ENCODE peak calls at places on chromosome 9, in five cellular contexts. One of them, this sample, is unnamed.

GRCh38 chr9:128390813-128391711 is 19.9 kb downstream of the URM1 start:
- DNase-seq in bronchial epithelial cell: no peak
- DNase-seq in CD4-positive, CD25-positive, alpha-beta regulatory T cell: no peak
- DNase-seq in prostate gland: no peak
- DNase-seq in fibroblast of mammary gland: no peak
- DNase-seq in this sample: no peak

GRCh38 chr9:133931059-133931458 is 61.1 kb downstream of the VAV2 start:
- DNase-seq in bronchial epithelial cell: no peak
- DNase-seq in CD4-positive, CD25-positive, alpha-beta regulatory T cell: no peak
- DNase-seq in prostate gland: no peak
- DNase-seq in fibroblast of mammary gland: no peak
- DNase-seq in this sample: peak

GRCh38 chr9:112025886-112026285 is 129.3 kb downstream of the UGCG start:
- DNase-seq in bronchial epithelial cell: no peak
- DNase-seq in CD4-positive, CD25-positive, alpha-beta regulatory T cell: no peak
- DNase-seq in prostate gland: no peak
- DNase-seq in fibroblast of mammary gland: no peak
- DNase-seq in this sample: no peak

GRCh38 chr9:81303658-81304057 is 385.7 kb downstream of the TLE1 start:
- DNase-seq in bronchial epithelial cell: no peak
- DNase-seq in CD4-positive, CD25-positive, alpha-beta regulatory T cell: no peak
- DNase-seq in prostate gland: no peak
- DNase-seq in fibroblast of mammary gland: no peak
- DNase-seq in this sample: no peak

GRCh38 chr9:125366676-125367075 is 105.0 kb downstream of the GAPVD1 start:
- DNase-seq in bronchial epithelial cell: no peak
- DNase-seq in CD4-positive, CD25-positive, alpha-beta regulatory T cell: no peak
- DNase-seq in prostate gland: no peak
- DNase-seq in fibroblast of mammary gland: no peak
- DNase-seq in this sample: no peak

GRCh38 chr9:105144076-105144475 is 100.4 kb upstream of the SLC44A1 start:
- DNase-seq in bronchial epithelial cell: peak
- DNase-seq in CD4-positive, CD25-positive, alpha-beta regulatory T cell: no peak
- DNase-seq in prostate gland: no peak
- DNase-seq in fibroblast of mammary gland: no peak
- DNase-seq in this sample: no peak

GRCh38 chr9:134605351-134605968 is 36.1 kb upstream of the COL5A1 start:
- DNase-seq in bronchial epithelial cell: no peak
- DNase-seq in CD4-positive, CD25-positive, alpha-beta regulatory T cell: no peak
- DNase-seq in prostate gland: no peak
- DNase-seq in fibroblast of mammary gland: no peak
- DNase-seq in this sample: no peak

GRCh38 chr9:91489391-91489899 is 65.8 kb upstream of the NFIL3 start:
- DNase-seq in bronchial epithelial cell: no peak
- DNase-seq in CD4-positive, CD25-positive, alpha-beta regulatory T cell: no peak
- DNase-seq in prostate gland: no peak
- DNase-seq in fibroblast of mammary gland: peak
- DNase-seq in this sample: no peak

GRCh38 chr9:97491216-97491999 is 10.1 kb upstream of the TMOD1 start:
- DNase-seq in bronchial epithelial cell: no peak
- DNase-seq in CD4-positive, CD25-positive, alpha-beta regulatory T cell: no peak
- DNase-seq in prostate gland: no peak
- DNase-seq in fibroblast of mammary gland: no peak
- DNase-seq in this sample: no peak

DNA sequence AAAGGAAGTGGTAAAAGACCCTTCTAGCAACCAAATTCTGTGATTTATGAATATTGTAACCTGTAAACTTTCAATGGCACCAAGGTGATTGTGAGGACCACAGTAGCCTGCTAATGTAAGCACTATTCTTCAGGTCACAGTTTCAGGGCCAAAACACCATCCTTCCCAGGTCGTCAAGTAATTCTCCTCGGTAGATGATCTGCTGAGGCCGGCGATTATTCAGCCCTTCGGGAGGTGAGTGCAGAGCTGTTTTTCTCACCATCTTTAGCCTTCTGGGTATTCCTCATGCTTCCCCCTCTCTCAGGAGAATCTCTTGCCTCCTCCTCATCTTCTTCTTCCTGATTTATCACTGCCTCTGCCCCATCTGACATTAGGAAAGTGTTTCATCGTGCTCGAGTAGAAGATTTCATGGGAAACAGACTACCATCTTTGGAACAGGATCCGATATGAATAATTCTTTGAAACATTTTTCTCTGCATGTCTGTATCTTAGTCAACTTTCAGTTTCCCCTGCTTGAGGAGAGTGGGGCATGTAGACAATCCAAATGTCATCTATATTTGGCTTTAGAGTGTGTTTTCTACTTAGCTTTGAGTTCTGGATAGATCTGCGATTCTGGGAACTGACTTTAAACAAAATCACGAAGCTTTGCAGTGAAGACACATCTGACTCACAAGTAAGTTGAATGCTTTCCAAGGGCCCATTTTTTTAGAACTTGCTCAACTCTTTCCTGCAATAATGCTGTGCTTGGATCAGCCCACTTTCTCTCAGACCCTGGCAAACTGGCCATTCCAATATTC is 173.9 kb downstream of the AOPEP start:
- DNase-seq in bronchial epithelial cell: peak
- DNase-seq in CD4-positive, CD25-positive, alpha-beta regulatory T cell: no peak
- DNase-seq in prostate gland: no peak
- DNase-seq in fibroblast of mammary gland: peak
- DNase-seq in this sample: no peak
- H3K4me3 ChIP-seq in bronchial epithelial cell: no peak
- H3K4me3 ChIP-seq in CD4-positive, CD25-positive, alpha-beta regulatory T cell: no peak
- H3K4me3 ChIP-seq in prostate gland: no peak
- H3K4me3 ChIP-seq in fibroblast of mammary gland: peak
- H3K4me3 ChIP-seq in this sample: no peak

DNA sequence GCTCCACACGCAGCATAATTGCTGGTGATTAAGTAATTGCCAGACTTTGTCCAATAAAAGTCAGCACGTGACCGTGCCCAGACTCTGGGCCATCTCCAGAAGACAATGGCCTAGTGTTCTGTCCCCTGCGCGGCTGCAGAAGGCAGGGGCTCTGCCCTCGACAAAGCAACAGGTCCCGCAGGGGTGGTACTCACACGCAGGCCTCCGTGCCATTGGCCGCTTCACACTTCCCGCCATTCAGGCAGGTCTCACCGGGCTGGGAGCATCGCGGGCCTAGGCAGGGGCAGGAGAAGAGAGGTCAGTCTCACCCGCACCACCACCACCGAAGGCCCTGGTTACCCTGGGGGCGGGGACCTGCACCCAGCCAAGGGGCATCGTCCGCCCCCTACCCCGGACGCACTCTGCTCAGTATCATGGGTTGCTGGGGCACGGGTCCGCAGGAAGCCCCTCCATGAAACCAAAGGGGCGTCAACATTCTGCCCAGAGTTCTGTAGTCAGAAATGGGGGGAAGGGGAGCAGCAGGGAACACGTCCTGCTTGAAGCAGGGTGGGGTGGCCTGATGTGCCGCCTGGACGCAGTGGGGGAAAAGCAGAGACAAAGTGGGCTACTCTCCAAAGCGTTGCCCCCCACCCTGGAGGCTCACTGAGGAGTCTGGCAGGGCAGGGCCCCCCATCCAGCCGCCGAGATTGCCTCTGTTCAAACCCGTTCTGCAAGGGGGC is 1.9 kb downstream of the NOTCH1 start:
- DNase-seq in bronchial epithelial cell: no peak
- DNase-seq in CD4-positive, CD25-positive, alpha-beta regulatory T cell: no peak
- DNase-seq in prostate gland: peak
- DNase-seq in fibroblast of mammary gland: no peak
- DNase-seq in this sample: peak
- H3K4me3 ChIP-seq in bronchial epithelial cell: peak
- H3K4me3 ChIP-seq in CD4-positive, CD25-positive, alpha-beta regulatory T cell: no peak
- H3K4me3 ChIP-seq in prostate gland: peak
- H3K4me3 ChIP-seq in fibroblast of mammary gland: peak
- H3K4me3 ChIP-seq in this sample: peak

DNA sequence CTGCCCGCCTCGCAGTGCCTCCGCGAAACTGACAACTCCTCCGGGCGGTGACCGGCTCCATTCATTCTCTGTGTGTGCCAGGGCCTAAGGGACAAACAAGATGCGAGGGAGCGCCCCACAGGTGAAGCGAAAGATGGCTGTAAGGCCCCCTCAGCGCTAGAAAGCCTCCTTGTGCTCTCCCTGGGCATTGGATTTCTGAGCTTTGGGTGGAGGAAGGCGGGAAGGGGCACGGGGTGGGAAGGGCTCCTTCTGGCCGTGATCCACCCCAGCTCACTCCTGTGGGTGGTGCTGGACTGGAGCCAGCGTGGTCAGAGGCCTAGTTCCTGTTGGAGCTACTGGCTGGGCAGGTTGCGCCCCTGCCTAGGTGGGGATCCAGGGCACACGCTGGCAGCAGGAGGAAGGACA is 943 bp downstream of the GALNT12 start:
- DNase-seq in bronchial epithelial cell: no peak
- DNase-seq in CD4-positive, CD25-positive, alpha-beta regulatory T cell: no peak
- DNase-seq in prostate gland: no peak
- DNase-seq in fibroblast of mammary gland: no peak
- DNase-seq in this sample: peak
- H3K4me3 ChIP-seq in bronchial epithelial cell: peak
- H3K4me3 ChIP-seq in CD4-positive, CD25-positive, alpha-beta regulatory T cell: peak
- H3K4me3 ChIP-seq in prostate gland: peak
- H3K4me3 ChIP-seq in fibroblast of mammary gland: peak
- H3K4me3 ChIP-seq in this sample: peak

DNA sequence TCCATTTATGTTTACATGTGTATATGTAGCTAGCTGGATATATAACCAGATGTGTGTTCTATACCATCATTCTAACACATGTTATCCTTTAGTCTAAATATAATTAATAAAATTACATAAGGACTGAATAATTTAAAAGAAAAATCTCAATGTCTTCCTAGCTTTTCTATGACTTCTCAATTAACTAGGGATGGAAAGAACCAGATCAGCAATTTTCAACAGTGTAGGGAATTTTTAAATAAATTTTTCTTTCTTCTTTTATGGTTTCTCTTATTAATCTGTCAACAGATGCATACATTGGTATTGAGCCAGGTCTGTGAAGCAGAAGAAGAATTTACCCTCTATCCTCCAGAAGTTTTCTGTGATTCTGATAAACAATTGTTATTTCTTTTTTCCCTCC is 2180.4 kb upstream of the C9orf72 start:
- DNase-seq in bronchial epithelial cell: no peak
- DNase-seq in CD4-positive, CD25-positive, alpha-beta regulatory T cell: no peak
- DNase-seq in prostate gland: no peak
- DNase-seq in fibroblast of mammary gland: no peak
- DNase-seq in this sample: no peak
- H3K4me3 ChIP-seq in bronchial epithelial cell: no peak
- H3K4me3 ChIP-seq in CD4-positive, CD25-positive, alpha-beta regulatory T cell: no peak
- H3K4me3 ChIP-seq in prostate gland: no peak
- H3K4me3 ChIP-seq in fibroblast of mammary gland: no peak
- H3K4me3 ChIP-seq in this sample: no peak

DNA sequence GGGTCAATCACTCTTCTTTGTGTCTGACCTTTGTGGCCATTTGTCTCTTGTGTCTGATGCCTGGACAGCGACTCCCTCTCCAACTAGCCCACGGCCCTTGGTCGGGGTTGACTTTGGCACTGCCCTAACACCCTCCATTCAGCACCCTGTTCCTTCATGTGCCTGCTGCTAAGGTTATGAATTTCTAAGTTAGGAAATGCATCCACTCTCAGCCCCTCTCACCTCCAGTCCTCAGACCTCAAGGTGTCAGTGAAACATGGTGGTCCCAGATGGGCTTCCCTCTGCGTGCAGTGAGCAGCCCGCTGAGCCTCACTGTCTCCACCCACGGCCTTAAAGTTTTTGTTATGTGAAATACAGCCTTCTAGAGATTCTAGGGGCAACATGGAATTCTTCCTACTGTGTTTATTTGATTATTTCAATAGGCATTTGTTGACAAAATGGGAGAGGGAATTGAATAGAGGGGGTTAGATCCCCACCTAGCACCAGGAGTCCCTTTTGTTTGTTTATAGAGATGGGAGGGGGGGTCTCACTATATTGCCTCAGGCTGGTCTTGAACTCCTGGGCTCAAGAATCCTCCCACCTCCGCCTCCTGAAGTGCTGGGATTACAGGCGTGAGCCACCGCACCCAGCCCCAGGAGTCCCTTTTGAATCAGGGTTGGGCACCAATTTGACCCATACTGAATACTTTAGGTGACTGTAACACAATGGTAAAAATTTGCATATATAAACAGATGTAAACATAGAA is 1.6 kb upstream of the GLIPR2 start:
- DNase-seq in bronchial epithelial cell: no peak
- DNase-seq in CD4-positive, CD25-positive, alpha-beta regulatory T cell: no peak
- DNase-seq in prostate gland: no peak
- DNase-seq in fibroblast of mammary gland: no peak
- DNase-seq in this sample: no peak
- H3K4me3 ChIP-seq in bronchial epithelial cell: no peak
- H3K4me3 ChIP-seq in CD4-positive, CD25-positive, alpha-beta regulatory T cell: no peak
- H3K4me3 ChIP-seq in prostate gland: no peak
- H3K4me3 ChIP-seq in fibroblast of mammary gland: no peak
- H3K4me3 ChIP-seq in this sample: no peak

GRCh38 chr9:123872710-123873109 is 57.2 kb downstream of the DENND1A start:
- DNase-seq in bronchial epithelial cell: no peak
- DNase-seq in CD4-positive, CD25-positive, alpha-beta regulatory T cell: no peak
- DNase-seq in prostate gland: no peak
- DNase-seq in fibroblast of mammary gland: no peak
- DNase-seq in this sample: no peak
- H3K4me3 ChIP-seq in bronchial epithelial cell: no peak
- H3K4me3 ChIP-seq in CD4-positive, CD25-positive, alpha-beta regulatory T cell: no peak
- H3K4me3 ChIP-seq in prostate gland: no peak
- H3K4me3 ChIP-seq in fibroblast of mammary gland: no peak
- H3K4me3 ChIP-seq in this sample: no peak

GRCh38 chr9:124047106-124047716 is 35.6 kb downstream of the LHX2 start:
- DNase-seq in bronchial epithelial cell: no peak
- DNase-seq in CD4-positive, CD25-positive, alpha-beta regulatory T cell: no peak
- DNase-seq in prostate gland: no peak
- DNase-seq in fibroblast of mammary gland: no peak
- DNase-seq in this sample: no peak

GRCh38 chr9:124044448-124044847 is 32.9 kb downstream of the LHX2 start:
- DNase-seq in bronchial epithelial cell: no peak
- DNase-seq in CD4-positive, CD25-positive, alpha-beta regulatory T cell: no peak
- DNase-seq in prostate gland: no peak
- DNase-seq in fibroblast of mammary gland: no peak
- DNase-seq in this sample: no peak

GRCh38 chr9:124046189-124046588 is 34.6 kb downstream of the LHX2 start:
- DNase-seq in bronchial epithelial cell: no peak
- DNase-seq in CD4-positive, CD25-positive, alpha-beta regulatory T cell: no peak
- DNase-seq in prostate gland: no peak
- DNase-seq in fibroblast of mammary gland: no peak
- DNase-seq in this sample: no peak

GRCh38 chr9:124045830-124046177 is 34.2 kb downstream of the LHX2 start:
- DNase-seq in bronchial epithelial cell: no peak
- DNase-seq in CD4-positive, CD25-positive, alpha-beta regulatory T cell: no peak
- DNase-seq in prostate gland: no peak
- DNase-seq in fibroblast of mammary gland: no peak
- DNase-seq in this sample: no peak

DNA sequence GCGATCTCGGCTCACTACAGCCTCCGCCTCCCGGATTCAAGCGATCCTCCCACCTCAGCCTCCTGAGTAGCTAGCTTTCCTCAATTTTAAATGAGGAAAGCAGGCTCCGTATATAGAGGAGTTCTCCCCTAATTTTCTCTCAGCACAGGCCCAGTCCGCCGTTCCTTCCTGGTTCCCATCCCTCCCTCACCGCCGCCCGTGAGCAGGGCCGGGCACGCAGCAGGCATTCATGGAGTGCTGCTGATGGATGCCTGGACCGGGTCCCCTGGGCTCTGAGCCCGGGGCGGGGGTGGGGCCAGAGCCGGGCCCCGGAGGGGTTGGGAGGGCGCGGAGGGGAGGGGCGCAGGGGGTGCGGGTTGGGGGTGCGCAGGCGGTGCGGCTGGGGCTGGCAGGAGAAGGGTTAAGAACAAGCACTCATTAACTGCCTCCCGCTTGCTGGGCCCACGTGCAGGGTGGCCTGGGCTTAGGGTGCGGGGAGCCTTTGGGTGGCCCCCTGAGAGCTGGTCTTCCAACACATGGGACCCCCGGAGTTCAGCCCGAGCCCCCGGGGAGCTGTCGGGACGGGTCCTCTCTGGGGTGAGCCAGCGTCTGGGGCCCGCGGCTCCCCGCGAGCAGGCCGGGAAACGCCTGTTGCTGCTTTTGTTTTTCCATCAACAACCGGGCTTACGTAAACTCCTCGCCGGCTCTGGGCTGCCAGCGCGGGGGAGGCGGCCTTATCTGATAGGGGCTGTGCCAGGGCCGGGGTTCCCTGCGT is 33.7 kb downstream of the LHX2 start:
- DNase-seq in bronchial epithelial cell: no peak
- DNase-seq in CD4-positive, CD25-positive, alpha-beta regulatory T cell: no peak
- DNase-seq in prostate gland: peak
- DNase-seq in fibroblast of mammary gland: peak
- DNase-seq in this sample: peak
- H3K4me3 ChIP-seq in bronchial epithelial cell: peak
- H3K4me3 ChIP-seq in CD4-positive, CD25-positive, alpha-beta regulatory T cell: no peak
- H3K4me3 ChIP-seq in prostate gland: peak
- H3K4me3 ChIP-seq in fibroblast of mammary gland: peak
- H3K4me3 ChIP-seq in this sample: no peak

This sample was measured in body of pancreas.